ENCODE peak calls at places on chromosomes 12 and 14, in ten cellular contexts. S is ACHN; U is WERI-Rb-1; B is H54; O is activated CD8-positive, alpha-beta memory T cell treated with anti-CD3 and anti-CD28 coated beads, Interleukin-2, amount 50 U/mL, for 4 hours; R is activated T-helper 1 cell treated with anti-CD3 and anti-CD28 coated beads, Interleukin-12 subunit alpha, Interleukin-12 subunit beta, Interleukin-2, Interleukin-4 antibody, amounts not matched to agents 30 ng/mL and 10 ng/mL and 1 ng/mL, durations not matched to agents 14 hours and 24 hours and 36 hours; T is HTR-8/SVneo; X is NCI-H1417; L is hippocampal formation; V is psoas muscle. I is an unnamed sample.

GRCh38 chr14:21072102-21072501 is 2.0 kb downstream of the ARHGEF40 start:
- DNase-seq in S (no peak), U (no peak), B (no peak), O (no peak), R (no peak), T (no peak), X (no peak), L (no peak), V (no peak), I (no peak)

GRCh38 chr14:34348592-34348991 is 113.4 kb downstream of the SPTSSA start:
- DNase-seq in S (no peak), U (no peak), B (no peak), O (no peak), R (no peak), T (no peak), X (no peak), L (no peak), V (no peak), I (no peak)

GRCh38 chr12:68932123-68932700 is 759 bp downstream of the CPM start:
- DNase-seq in S (no peak), U (no peak), B (no peak), O (no peak), R (peak; percentile 10), T (no peak), X (no peak), L (no peak), V (no peak), I (no peak)

GRCh38 chr14:95483843-95484165 is 32.6 kb downstream of the SYNE3 start:
- DNase-seq in S (no peak), U (no peak), B (no peak), O (no peak), R (no peak), T (no peak), X (no peak), L (no peak), V (no peak), I (no peak)

GRCh38 chr12:90064759-90065158 is 356.1 kb upstream of the ATP2B1 start:
- DNase-seq in S (no peak), U (no peak), B (no peak), O (no peak), R (no peak), T (no peak), X (no peak), L (no peak), V (no peak), I (no peak)

GRCh38 chr14:92945959-92946846 is 23.3 kb downstream of the CHGA start:
- DNase-seq in S (peak; percentile 69), U (no peak), B (peak; percentile 82), O (no peak), R (no peak), T (peak; percentile 65), X (no peak), L (no peak), V (peak; percentile 50), I (peak; percentile 83)

GRCh38 chr12:79710707-79711483 is 20.1 kb upstream of the PAWR start:
- DNase-seq in S (no peak), U (no peak), B (no peak), O (no peak), R (no peak), T (no peak), X (no peak), L (no peak), V (no peak), I (no peak)

GRCh38 chr12:113462880-113463745 is 8.6 kb downstream of the LHX5 start:
- DNase-seq in S (no peak), U (no peak), B (no peak), O (no peak), R (no peak), T (no peak), X (no peak), L (no peak), V (no peak), I (no peak)

GRCh38 chr14:41986726-41987125 is 380.1 kb downstream of the LRFN5 start:
- DNase-seq in S (no peak), U (no peak), B (no peak), O (no peak), R (no peak), T (peak; percentile 2), X (no peak), L (no peak), V (no peak), I (no peak)

GRCh38 chr12:89162704-89163261 is 189.5 kb downstream of the DUSP6 start:
- DNase-seq in S (no peak), U (no peak), B (peak; percentile 29), O (peak; percentile 15), R (peak; percentile 59), T (peak; percentile 56), X (no peak), L (no peak), V (peak; percentile 57), I (peak; percentile 60)

GRCh38 chr12:111156304-111156703 is 212.6 kb downstream of the PHETA1 start:
- DNase-seq in S (no peak), U (no peak), B (no peak), O (no peak), R (no peak), T (no peak), X (no peak), L (no peak), V (no peak), I (no peak)

GRCh38 chr14:31070431-31070830 is 44.3 kb upstream of the STRN3 start:
- DNase-seq in S (peak; percentile 76), U (no peak), B (peak; percentile 55), O (no peak), R (no peak), T (peak; percentile 95), X (no peak), L (no peak), V (no peak), I (peak; percentile 81)

GRCh38 chr12:21301-22189 is 45.0 kb upstream of the IQSEC3 start:
- DNase-seq in S (peak; percentile 1), U (no peak), B (no peak), O (no peak), R (no peak), T (no peak), X (no peak), L (no peak), V (no peak), I (no peak)

GRCh38 chr14:77338332-77338731 is 17.5 kb downstream of the GSTZ1 start:
- DNase-seq in S (no peak), U (no peak), B (no peak), O (no peak), R (no peak), T (no peak), X (no peak), L (no peak), V (no peak), I (no peak)

GRCh38 chr12:108890208-108890607 is 10.3 kb downstream of the DAO start:
- DNase-seq in S (peak; percentile 32), U (no peak), B (peak; percentile 23), O (no peak), R (no peak), T (no peak), X (no peak), L (no peak), V (no peak), I (no peak)

GRCh38 chr14:104938436-104938835 is 13.8 kb downstream of the PLD4 start:
- DNase-seq in S (no peak), U (no peak), B (no peak), O (no peak), R (no peak), T (no peak), X (no peak), L (no peak), V (no peak), I (no peak)

GRCh38 chr12:24424889-24425600 is 475.6 kb upstream of the SOX5 start:
- DNase-seq in S (no peak), U (peak; percentile 16), B (no peak), O (no peak), R (no peak), T (no peak), X (no peak), L (no peak), V (no peak), I (no peak)

GRCh38 chr12:114661245-114661644 is 22.7 kb downstream of the TBX3 start:
- DNase-seq in S (no peak), U (no peak), B (no peak), O (no peak), R (no peak), T (no peak), X (no peak), L (no peak), V (no peak), I (no peak)

GRCh38 chr14:99248761-99249171 is 23.2 kb downstream of the BCL11B start:
- DNase-seq in S (no peak), U (no peak), B (no peak), O (no peak), R (no peak), T (no peak), X (no peak), L (no peak), V (no peak), I (no peak)

GRCh38 chr12:91769736-91770135 is 375.9 kb downstream of the BTG1 start:
- DNase-seq in S (no peak), U (no peak), B (no peak), O (no peak), R (no peak), T (no peak), X (no peak), L (no peak), V (no peak), I (no peak)

GRCh38 chr14:60381909-60382308 is 104.0 kb downstream of the C14orf39 start:
- DNase-seq in S (no peak), U (no peak), B (no peak), O (no peak), R (no peak), T (no peak), X (no peak), L (no peak), V (no peak), I (no peak)

GRCh38 chr12:109310247-109311125 is 1.4 kb upstream of the FOXN4 start:
- DNase-seq in S (no peak), U (peak; percentile 58), B (no peak), O (no peak), R (no peak), T (no peak), X (peak; percentile 77), L (no peak), V (no peak), I (no peak)

GRCh38 chr14:100372357-100373048 is 49.4 kb downstream of the SLC25A47 start:
- DNase-seq in S (no peak), U (no peak), B (no peak), O (no peak), R (no peak), T (no peak), X (no peak), L (no peak), V (no peak), I (no peak)

GRCh38 chr12:121060149-121061001 is 21.3 kb upstream of the OASL start:
- DNase-seq in S (peak; percentile 88), U (peak; percentile 18), B (peak; percentile 41), O (peak; percentile 55), R (peak; percentile 65), T (peak; percentile 60), X (peak; percentile 59), L (peak; percentile 15), V (no peak), I (no peak)

GRCh38 chr14:104295681-104296387 is 157.4 kb downstream of the KIF26A start:
- DNase-seq in S (no peak), U (peak; percentile 16), B (no peak), O (peak; percentile 1), R (no peak), T (no peak), X (no peak), L (no peak), V (no peak), I (no peak)

GRCh38 chr14:100589071-100589759 is 2.0 kb upstream of the BEGAIN start:
- DNase-seq in S (no peak), U (peak; percentile 46), B (no peak), O (peak; percentile 5), R (no peak), T (no peak), X (no peak), L (no peak), V (peak; percentile 4), I (no peak)

GRCh38 chr12:63075376-63076000 is 75.5 kb downstream of the AVPR1A start:
- DNase-seq in S (no peak), U (no peak), B (no peak), O (no peak), R (no peak), T (no peak), X (no peak), L (no peak), V (no peak), I (no peak)

GRCh38 chr12:20624718-20625117 is 70.4 kb upstream of the SLCO1C1 start:
- DNase-seq in S (peak; percentile 54), U (peak; percentile 25), B (no peak), O (no peak), R (no peak), T (no peak), X (peak; percentile 59), L (no peak), V (no peak), I (peak; percentile 20)

I was measured in HS-27A.